ENCODE peak calls at places on chromosomes 2 and 18, in six cellular contexts. M, J, Y, L, D and Q are unnamed samples.

GRCh38 chr2:35787302-35788031 is 568.1 kb upstream of the CRIM1 start:
- DNase-seq in J (no peak), M (no peak), L (no peak), D (no peak), Y (no peak), Q (peak; percentile 0)

GRCh38 chr2:218301176-218301819 is 9.0 kb upstream of the TMBIM1 start:
- DNase-seq in Y (peak; percentile 82), J (peak; percentile 47), L (peak; percentile 87), M (peak; percentile 88), D (peak; percentile 87), Q (peak; percentile 80)

GRCh38 chr2:144426981-144427479 is 92.9 kb downstream of the ZEB2 start:
- DNase-seq in J (no peak), M (no peak), Y (peak; percentile 89), D (no peak), L (no peak), Q (peak; percentile 77)

GRCh38 chr18:55109818-55110414 is 150.7 kb upstream of the CCDC68 start:
- DNase-seq in D (no peak), J (no peak), L (no peak), Y (no peak), M (no peak), Q (no peak)

GRCh38 chr2:219298759-219299371 is 10.3 kb downstream of the PTPRN start:
- DNase-seq in M (peak; percentile 84), D (peak; percentile 53), J (peak; percentile 13), L (peak; percentile 95), Y (peak; percentile 69), Q (peak; percentile 79)

GRCh38 chr2:120863661-120864320 is 128.1 kb downstream of the GLI2 start:
- DNase-seq in J (no peak), L (no peak), Y (peak; percentile 67), D (no peak), M (no peak), Q (peak; percentile 82)

GRCh38 chr2:8487461-8487932 is 194.4 kb upstream of the ID2 start:
- DNase-seq in D (no peak), J (no peak), L (no peak), M (no peak), Y (no peak), Q (no peak)

GRCh38 chr2:25690058-25690457 is 16.7 kb upstream of the DTNB start:
- DNase-seq in L (no peak), M (no peak), Y (peak; percentile 18), J (no peak), D (no peak), Q (peak; percentile 84)

GRCh38 chr18:78849458-78849857 is 130.2 kb upstream of the SALL3 start:
- DNase-seq in J (no peak), L (no peak), D (no peak), Y (no peak), M (no peak), Q (no peak)

GRCh38 chr2:150625300-150625699 is 137.8 kb upstream of the RND3 start:
- DNase-seq in D (no peak), L (no peak), Y (peak; percentile 44), J (no peak), M (no peak), Q (peak; percentile 39)

GRCh38 chr2:223062304-223062845 is 10.4 kb downstream of the KCNE4 start:
- DNase-seq in Y (peak; percentile 67), D (no peak), J (no peak), M (no peak), L (no peak), Q (peak; percentile 96)

GRCh38 chr18:59623456-59624383 is 73.5 kb downstream of the CCBE1 start:
- DNase-seq in M (no peak), D (no peak), L (no peak), Y (peak; percentile 63), J (no peak), Q (peak; percentile 82)

GRCh38 chr2:32136097-32136496 is 29.6 kb upstream of the SLC30A6 start:
- DNase-seq in Y (peak; percentile 60), D (no peak), J (no peak), L (no peak), M (no peak), Q (peak; percentile 53)

GRCh38 chr2:73104933-73105332 is 7.8 kb downstream of the RAB11FIP5 start:
- DNase-seq in M (no peak), D (no peak), J (no peak), Y (no peak), L (no peak), Q (peak; percentile 19)

GRCh38 chr2:241888641-241889040 is 19.1 kb downstream of the RTP5 start:
- DNase-seq in M (no peak), Y (no peak), L (no peak), J (no peak), D (no peak), Q (no peak)

GRCh38 chr2:156455366-156455975 is 19.3 kb downstream of the GPD2 start:
- DNase-seq in J (no peak), L (no peak), D (no peak), M (no peak), Y (peak; percentile 50), Q (peak; percentile 41)

GRCh38 chr2:229852565-229852964 is 69.2 kb downstream of the TRIP12 start:
- DNase-seq in M (peak; percentile 39), J (no peak), Y (peak; percentile 87), D (no peak), L (no peak), Q (peak; percentile 70)

GRCh38 chr18:48829443-48830149 is 121.2 kb downstream of the SMAD7 start:
- DNase-seq in Y (no peak), J (no peak), L (no peak), D (no peak), M (no peak), Q (no peak)